ENCODE peak calls at places on chromosomes 1 and 21, in eight cellular contexts. T is GM23338; D is fibroblast of pulmonary artery; P is activated CD8-positive, alpha-beta T cell treated with anti-CD3 and anti-CD28 coated beads for 36 hours; G is H9; X is mucosa of descending colon; C is retinal pigment epithelial cell; K is heart left ventricle. R is an unnamed sample.
A peak's percentile ranks its signal among the peaks of the same experiment; 100 is the strongest.

GRCh38 chr1:161088587-161089110 is 709 bp downstream of the NECTIN4 start:
- DNase-seq in C (no peak), X (no peak), D (peak; percentile 26), P (no peak), T (no peak), G (no peak), K (no peak), R (no peak)

GRCh38 chr1:26854953-26855352 is 8.0 kb upstream of the SFN start:
- DNase-seq in D (no peak), X (peak; percentile 90), P (no peak), G (no peak), C (no peak), T (no peak), K (no peak), R (no peak)

GRCh38 chr21:43721939-43722338 is 3.0 kb downstream of the PDXK start:
- DNase-seq in G (no peak), X (no peak), P (no peak), D (no peak), T (no peak), K (no peak), C (no peak), R (no peak)

GRCh38 chr21:39938086-39938611 is 70.9 kb downstream of the PCP4 start:
- DNase-seq in C (no peak), K (no peak), D (no peak), G (no peak), P (no peak), X (peak; percentile 31), T (no peak), R (no peak)

GRCh38 chr1:116951175-116951935 is 41.6 kb downstream of the PTGFRN start:
- DNase-seq in T (no peak), X (no peak), D (peak; percentile 92), G (no peak), C (peak; percentile 58), P (no peak), K (peak; percentile 61), R (no peak)

GRCh38 chr1:111222308-111223125 is 5.0 kb upstream of the CHI3L2 start:
- DNase-seq in T (peak; percentile 89), D (peak; percentile 72), K (peak; percentile 76), X (peak; percentile 85), P (peak; percentile 86), G (peak; percentile 90), C (no peak), R (peak; percentile 87)

GRCh38 chr1:47580451-47580980 is 142.7 kb downstream of the FOXD2 start:
- DNase-seq in X (no peak), K (no peak), P (no peak), G (peak; percentile 22), T (no peak), D (no peak), C (no peak), R (no peak)

GRCh38 chr1:226679853-226680516 is 59.1 kb downstream of the ITPKB start:
- DNase-seq in K (peak; percentile 89), X (peak; percentile 88), D (peak; percentile 68), T (peak; percentile 99), G (peak; percentile 99), C (no peak), P (peak; percentile 89), R (no peak)

GRCh38 chr1:109371271-109371739 is 26.4 kb downstream of the SORT1 start:
- DNase-seq in D (peak; percentile 72), G (no peak), X (no peak), P (peak; percentile 27), C (no peak), T (no peak), K (peak; percentile 33), R (no peak)

GRCh38 chr1:151281225-151281968 is 702 bp upstream of the ZNF687 start:
- DNase-seq in T (peak; percentile 98), C (peak; percentile 88), G (peak; percentile 96), D (peak; percentile 98), X (peak; percentile 98), K (peak; percentile 98), P (peak; percentile 97), R (peak; percentile 98)

GRCh38 chr1:54464031-54464476 is 57.9 kb upstream of the SSBP3 start:
- DNase-seq in P (peak; percentile 61), C (no peak), X (no peak), D (no peak), K (no peak), G (no peak), T (no peak), R (no peak)

GRCh38 chr1:183226963-183227362 is 40.9 kb downstream of the LAMC2 start:
- DNase-seq in P (peak; percentile 32), K (no peak), G (no peak), X (no peak), D (no peak), C (no peak), T (no peak), R (no peak)

GRCh38 chr1:243917177-243917862 is 67.3 kb upstream of the AKT3 start:
- DNase-seq in P (peak; percentile 35), C (peak; percentile 98), K (peak; percentile 42), D (peak; percentile 88), G (peak; percentile 62), X (peak; percentile 31), T (peak; percentile 83), R (no peak)
- TF ChIP-seq CTCF in P (no peak), C (peak; percentile 21), K (peak; percentile 23), D (no peak), G (no peak), X (no peak), T (peak; percentile 20), R (peak; percentile 18)

GRCh38 chr1:205942631-205943159 is 561 bp downstream of the SLC26A9 start:
- DNase-seq in P (no peak), T (no peak), K (no peak), D (no peak), X (no peak), G (no peak), C (no peak), R (no peak)

GRCh38 chr1:205938682-205939081 is 4.6 kb downstream of the SLC26A9 start:
- DNase-seq in K (no peak), C (no peak), T (no peak), D (no peak), G (no peak), X (no peak), P (no peak), R (no peak)

GRCh38 chr1:205936846-205937707 is 6.2 kb downstream of the SLC26A9 start:
- DNase-seq in P (no peak), C (no peak), K (no peak), T (no peak), D (peak; percentile 71), X (no peak), G (no peak), R (no peak)

GRCh38 chr1:205940710-205941109 is 2.5 kb downstream of the SLC26A9 start:
- DNase-seq in T (no peak), X (no peak), D (no peak), C (no peak), K (peak; percentile 55), P (no peak), G (no peak), R (no peak)

GRCh38 chr1:205939690-205940330 is 3.4 kb downstream of the SLC26A9 start:
- DNase-seq in P (peak; percentile 37), D (no peak), X (no peak), T (peak; percentile 88), G (peak; percentile 86), C (no peak), K (peak; percentile 45), R (no peak)
- TF ChIP-seq CTCF in P (no peak), D (no peak), X (no peak), T (peak; percentile 33), G (peak; percentile 70), C (peak; percentile 40), K (peak; percentile 11), R (no peak)

GRCh38 chr1:27959792-27960603 is at the start of gene XKR8:
- DNase-seq in K (peak; percentile 86), G (peak; percentile 90), T (peak; percentile 94), C (peak; percentile 37), P (peak; percentile 85), D (peak; percentile 72), X (peak; percentile 93), R (no peak)
- TF ChIP-seq CTCF in K (peak; percentile 58), G (peak; percentile 67), T (peak; percentile 72), C (peak; percentile 53), P (no peak), D (peak; percentile 16), X (peak; percentile 51), R (peak; percentile 43)

GRCh38 chr1:4002741-4003140 is 102.7 kb upstream of the C1orf174 start:
- DNase-seq in C (no peak), D (no peak), P (no peak), T (no peak), G (peak; percentile 22), K (no peak), X (no peak), R (no peak)

GRCh38 chr1:3999941-4000735 is 100.1 kb upstream of the C1orf174 start:
- DNase-seq in K (no peak), T (no peak), D (no peak), C (no peak), X (no peak), P (no peak), G (no peak), R (no peak)

GRCh38 chr1:4000811-4001251 is 100.8 kb upstream of the C1orf174 start:
- DNase-seq in G (peak; percentile 23), P (no peak), D (no peak), T (no peak), K (no peak), X (no peak), C (no peak), R (no peak)

GRCh38 chr1:4002061-4002521 is 102.0 kb upstream of the C1orf174 start:
- DNase-seq in G (peak; percentile 24), C (no peak), K (no peak), D (no peak), T (no peak), X (no peak), P (no peak), R (no peak)

GRCh38 chr1:4001461-4001860 is 101.4 kb upstream of the C1orf174 start:
- DNase-seq in D (no peak), P (no peak), K (no peak), G (peak; percentile 14), C (no peak), X (no peak), T (no peak), R (no peak)
- TF ChIP-seq CTCF in D (no peak), P (no peak), K (no peak), G (no peak), C (no peak), X (no peak), T (no peak), R (no peak)

GRCh38 chr1:230029244-230029643 is 37.8 kb upstream of the GALNT2 start:
- DNase-seq in G (no peak), D (no peak), C (no peak), X (peak; percentile 44), T (peak; percentile 42), P (peak; percentile 10), K (no peak), R (peak; percentile 48)

GRCh38 chr1:230031131-230031530 is 35.9 kb upstream of the GALNT2 start:
- DNase-seq in C (no peak), T (no peak), K (no peak), D (peak; percentile 15), P (peak; percentile 16), X (no peak), G (no peak), R (no peak)

GRCh38 chr1:230028602-230029223 is 38.3 kb upstream of the GALNT2 start:
- DNase-seq in T (no peak), G (no peak), X (no peak), P (no peak), D (no peak), K (no peak), C (no peak), R (peak; percentile 21)

GRCh38 chr1:230030122-230030821 is 36.8 kb upstream of the GALNT2 start:
- DNase-seq in D (no peak), T (no peak), P (no peak), K (no peak), C (no peak), X (no peak), G (no peak), R (peak; percentile 1)

GRCh38 chr1:230032882-230033281 is 34.2 kb upstream of the GALNT2 start:
- DNase-seq in P (no peak), C (no peak), T (no peak), X (no peak), K (no peak), D (no peak), G (no peak), R (no peak)
- TF ChIP-seq CTCF in P (no peak), C (no peak), T (no peak), X (no peak), K (no peak), D (no peak), G (no peak), R (no peak)